ENCODE peak calls at places on chromosomes 7 and 10, in five cellular contexts. X is cardiac fibroblast; F is HTR-8/SVneo; O is activated T-cell treated with anti-CD3 and anti-CD28 coated beads for 48 hours; N is stimulated activated CD4-positive, alpha-beta T cell treated with anti-CD3 and anti-CD28 coated beads, Interleukin-1b, Interleukin-23, amount 100 ng/mL, for 4 hours. J is an unnamed sample.

GRCh38 chr7:30321992-30322637 is 37.7 kb downstream of the ZNRF2 start:
- DNase-seq in X (peak), F (no peak), O (no peak), N (no peak), J (no peak)

GRCh38 chr7:152463714-152464311 is 28.0 kb upstream of the KMT2C start:
- DNase-seq in X (peak), F (peak), O (peak), N (peak), J (peak)

GRCh38 chr7:4574851-4575250 is 107.2 kb upstream of the FOXK1 start:
- DNase-seq in X (no peak), F (no peak), O (no peak), N (no peak), J (no peak)

GRCh38 chr10:88582806-88583583 is at the start of gene RNLS:
- DNase-seq in X (peak), F (peak), O (peak), N (peak), J (peak)

GRCh38 chr10:71784679-71785272 is 11.5 kb upstream of the VSIR start:
- DNase-seq in X (no peak), F (no peak), O (no peak), N (no peak), J (no peak)

GRCh38 chr10:3482200-3482993 is 302.6 kb downstream of the KLF6 start:
- DNase-seq in X (peak), F (peak), O (no peak), N (no peak), J (no peak)

GRCh38 chr7:80699656-80700318 is 61.3 kb downstream of the CD36 start:
- DNase-seq in X (peak), F (no peak), O (no peak), N (no peak), J (no peak)

GRCh38 chr7:139118803-139119485 is 9.4 kb upstream of the ZC3HAV1 start:
- DNase-seq in X (no peak), F (no peak), O (no peak), N (no peak), J (no peak)

GRCh38 chr7:27836525-27836924 is 96.6 kb downstream of the TAX1BP1 start:
- DNase-seq in X (no peak), F (no peak), O (no peak), N (no peak), J (no peak)

GRCh38 chr10:95456486-95456885 is 104.7 kb downstream of the SORBS1 start:
- DNase-seq in X (no peak), F (no peak), O (no peak), N (no peak), J (no peak)

GRCh38 chr7:158924956-158925355 is 68.6 kb downstream of the DYNC2I1 start:
- DNase-seq in X (peak), F (no peak), O (no peak), N (no peak), J (no peak)

GRCh38 chr7:149229526-149229925 is 9.9 kb upstream of the ZNF212 start:
- DNase-seq in X (no peak), F (no peak), O (no peak), N (no peak), J (no peak)

GRCh38 chr10:43417950-43418768 is 9.2 kb upstream of the HNRNPF start:
- DNase-seq in X (no peak), F (no peak), O (no peak), N (no peak), J (no peak)

GRCh38 chr7:136183981-136184380 is 206.8 kb upstream of the MTPN start:
- DNase-seq in X (no peak), F (no peak), O (no peak), N (no peak), J (no peak)

GRCh38 chr10:15169555-15170407 is 1.3 kb upstream of the NMT2 start:
- DNase-seq in X (no peak), F (no peak), O (peak), N (no peak), J (no peak)

GRCh38 chr10:18713077-18713476 is 53.8 kb downstream of the ARL5B start:
- DNase-seq in X (peak), F (peak), O (no peak), N (no peak), J (no peak)

GRCh38 chr10:63675171-63675570 is 154.0 kb downstream of the REEP3 start:
- DNase-seq in X (no peak), F (no peak), O (no peak), N (no peak), J (no peak)

GRCh38 chr7:43491984-43492383 is 90.9 kb upstream of the STK17A start:
- DNase-seq in X (peak), F (no peak), O (no peak), N (no peak), J (no peak)

GRCh38 chr10:104123397-104123796 is 1.4 kb downstream of the SFR1 start:
- DNase-seq in X (peak), F (no peak), O (no peak), N (no peak), J (no peak)

GRCh38 chr10:114691442-114691941 is 33.4 kb upstream of the ABLIM1 start:
- DNase-seq in X (peak), F (no peak), O (no peak), N (no peak), J (no peak)

GRCh38 chr7:137985897-137986251 is 16.0 kb downstream of the CREB3L2 start:
- DNase-seq in X (no peak), F (no peak), O (no peak), N (no peak), J (no peak)

GRCh38 chr7:85669139-85669692 is 482.4 kb upstream of the SEMA3D start:
- DNase-seq in X (no peak), F (no peak), O (no peak), N (no peak), J (no peak)

GRCh38 chr7:40850017-40850416 is 715.2 kb downstream of the SUGCT start:
- DNase-seq in X (no peak), F (no peak), O (no peak), N (no peak), J (no peak)

GRCh38 chr10:114635797-114636550 is 22.1 kb downstream of the ABLIM1 start:
- DNase-seq in X (no peak), F (no peak), O (no peak), N (no peak), J (no peak)

GRCh38 chr7:33958126-33958525 is 52.8 kb downstream of the BMPER start:
- DNase-seq in X (no peak), F (no peak), O (no peak), N (no peak), J (no peak)

GRCh38 chr7:36904802-36905201 is 180.5 kb upstream of the AOAH start:
- DNase-seq in X (no peak), F (no peak), O (no peak), N (no peak), J (no peak)

GRCh38 chr10:89613582-89613981 is 31.5 kb downstream of the PANK1 start:
- DNase-seq in X (no peak), F (no peak), O (no peak), N (no peak), J (no peak)

GRCh38 chr7:66206116-66206908 is 1.2 kb downstream of the TPST1 start:
- DNase-seq in X (peak), F (no peak), O (no peak), N (no peak), J (no peak)

GRCh38 chr10:71093531-71093930 is 118.8 kb upstream of the UNC5B start:
- DNase-seq in X (no peak), F (no peak), O (no peak), N (no peak), J (no peak)

GRCh38 chr7:2734761-2735571 is 47.0 kb downstream of the AMZ1 start:
- DNase-seq in X (no peak), F (no peak), O (no peak), N (no peak), J (no peak)

GRCh38 chr10:31399631-31400030 is 80.6 kb downstream of the ZEB1 start:
- DNase-seq in X (no peak), F (no peak), O (no peak), N (no peak), J (no peak)

GRCh38 chr7:137674551-137675409 is 172.0 kb downstream of the DGKI start:
- DNase-seq in X (no peak), F (no peak), O (no peak), N (no peak), J (no peak)

GRCh38 chr7:26653430-26653911 is 210.9 kb downstream of the SKAP2 start:
- DNase-seq in X (peak), F (no peak), O (no peak), N (no peak), J (no peak)

GRCh38 chr7:102415685-102416225 is 17.6 kb upstream of the ORAI2 start:
- DNase-seq in X (no peak), F (no peak), O (peak), N (no peak), J (no peak)

GRCh38 chr7:101953248-101953819 is 135.9 kb downstream of the CUX1 start:
- DNase-seq in X (peak), F (peak), O (no peak), N (no peak), J (no peak)

GRCh38 chr7:94698275-94698674 is 42.3 kb upstream of the SGCE start:
- DNase-seq in X (peak), F (no peak), O (no peak), N (no peak), J (no peak)

GRCh38 chr7:140416560-140416959 is 12.7 kb downstream of the RAB19 start:
- DNase-seq in X (no peak), F (no peak), O (no peak), N (no peak), J (no peak)

J was measured in mesothelial cell of epicardium.